ENCODE peak calls at places on chromosomes 1 and 21, in ten cellular contexts. Z is HCEC 1CT; K is NCI-H2081 treated with DMSO at 0.1 percent for 48 hours; D is PC-9; M is stimulated activated CD4-positive, alpha-beta T cell treated with anti-CD3 and anti-CD28 coated beads, Interleukin-1b, Interleukin-23, amount 100 ng/mL, for 4 hours; A is pulmonary artery endothelial cell; S is hepatic stellate cell; B is GM04503; T is fibroblast of lung; Y is A172. I is an unnamed sample.

GRCh38 chr1:65065535-65066378 is 82.2 kb upstream of the AK4 start:
- DNase-seq in Z (no peak), K (no peak), D (peak), M (no peak), A (no peak), S (peak), B (no peak), T (no peak), Y (no peak), I (no peak)

GRCh38 chr1:237261198-237261597 is 219.2 kb downstream of the RYR2 start:
- DNase-seq in Z (no peak), K (no peak), D (no peak), M (no peak), A (no peak), S (no peak), B (no peak), T (no peak), Y (no peak), I (no peak)

GRCh38 chr1:54268714-54269297 is 68.8 kb downstream of the MRPL37 start:
- DNase-seq in Z (no peak), K (no peak), D (no peak), M (no peak), A (no peak), S (no peak), B (no peak), T (no peak), Y (no peak), I (no peak)

GRCh38 chr1:101451888-101452287 is 215.1 kb downstream of the S1PR1 start:
- DNase-seq in Z (no peak), K (no peak), D (no peak), M (no peak), A (no peak), S (no peak), B (no peak), T (no peak), Y (no peak), I (no peak)

GRCh38 chr1:119840745-119841144 is 29.5 kb upstream of the REG4 start:
- DNase-seq in Z (no peak), K (no peak), D (no peak), M (no peak), A (no peak), S (no peak), B (no peak), T (no peak), Y (no peak), I (no peak)

GRCh38 chr1:3890389-3891328 is 9.4 kb downstream of the C1orf174 start:
- DNase-seq in Z (no peak), K (no peak), D (no peak), M (no peak), A (no peak), S (no peak), B (no peak), T (no peak), Y (no peak), I (no peak)

GRCh38 chr21:39175154-39175553 is 8.1 kb downstream of the PSMG1 start:
- DNase-seq in Z (peak), K (no peak), D (no peak), M (no peak), A (no peak), S (no peak), B (no peak), T (peak), Y (no peak), I (no peak)

GRCh38 chr1:169483500-169483966 is 2.2 kb downstream of the SLC19A2 start:
- DNase-seq in Z (peak), K (no peak), D (no peak), M (no peak), A (no peak), S (no peak), B (no peak), T (peak), Y (no peak), I (no peak)

GRCh38 chr21:33551664-33552063 is 8.8 kb downstream of the SON start:
- DNase-seq in Z (no peak), K (no peak), D (no peak), M (no peak), A (no peak), S (no peak), B (no peak), T (no peak), Y (no peak), I (no peak)

GRCh38 chr1:233625087-233625486 is 11.2 kb downstream of the KCNK1 start:
- DNase-seq in Z (no peak), K (no peak), D (no peak), M (no peak), A (no peak), S (no peak), B (no peak), T (no peak), Y (no peak), I (no peak)

GRCh38 chr1:234776875-234777849 is 167.2 kb upstream of the IRF2BP2 start:
- DNase-seq in Z (no peak), K (no peak), D (no peak), M (no peak), A (no peak), S (peak), B (no peak), T (no peak), Y (no peak), I (no peak)

GRCh38 chr1:3529099-3529729 is 74.7 kb downstream of the ARHGEF16 start:
- DNase-seq in Z (no peak), K (no peak), D (no peak), M (no peak), A (no peak), S (no peak), B (no peak), T (no peak), Y (no peak), I (no peak)

GRCh38 chr1:214004014-214004413 is 16.2 kb downstream of the PROX1 start:
- DNase-seq in Z (no peak), K (no peak), D (no peak), M (no peak), A (no peak), S (no peak), B (no peak), T (no peak), Y (no peak), I (no peak)

GRCh38 chr1:13451399-13451965 is 41.2 kb downstream of the PRAMEF20 start:
- DNase-seq in Z (no peak), K (no peak), D (no peak), M (no peak), A (no peak), S (no peak), B (no peak), T (no peak), Y (no peak), I (no peak)

GRCh38 chr1:96418969-96419368 is 302.6 kb upstream of the PTBP2 start:
- DNase-seq in Z (peak), K (no peak), D (no peak), M (no peak), A (no peak), S (no peak), B (no peak), T (peak), Y (no peak), I (no peak)

GRCh38 chr1:101781437-101781836 is 215.3 kb downstream of the OLFM3 start:
- DNase-seq in Z (peak), K (peak), D (peak), M (no peak), A (no peak), S (no peak), B (no peak), T (peak), Y (no peak), I (no peak)

GRCh38 chr1:54052470-54052933 is 502 bp downstream of the TMEM59 start:
- DNase-seq in Z (peak), K (no peak), D (peak), M (no peak), A (no peak), S (peak), B (peak), T (peak), Y (peak), I (peak)

GRCh38 chr1:19814244-19814661 is 830 bp downstream of the RNF186 start:
- DNase-seq in Z (no peak), K (no peak), D (no peak), M (no peak), A (no peak), S (no peak), B (no peak), T (no peak), Y (no peak), I (no peak)

GRCh38 chr21:45330075-45330781 is 42.5 kb upstream of the POFUT2 start:
- DNase-seq in Z (peak), K (no peak), D (peak), M (no peak), A (no peak), S (peak), B (peak), T (peak), Y (peak), I (peak)

GRCh38 chr1:168243200-168243599 is 17.4 kb downstream of the SFT2D2 start:
- DNase-seq in Z (no peak), K (no peak), D (no peak), M (no peak), A (no peak), S (no peak), B (no peak), T (peak), Y (no peak), I (no peak)

GRCh38 chr1:172801923-172802322 is 143.0 kb downstream of the FASLG start:
- DNase-seq in Z (no peak), K (no peak), D (no peak), M (no peak), A (no peak), S (no peak), B (no peak), T (no peak), Y (no peak), I (no peak)

GRCh38 chr21:44534688-44535087 is 5.3 kb downstream of the KRTAP10-1 start:
- DNase-seq in Z (no peak), K (no peak), D (no peak), M (no peak), A (no peak), S (no peak), B (no peak), T (no peak), Y (no peak), I (no peak)

GRCh38 chr1:1554926-1555915 is 14.8 kb upstream of the TMEM240 start:
- DNase-seq in Z (peak), K (no peak), D (no peak), M (no peak), A (no peak), S (peak), B (no peak), T (peak), Y (peak), I (peak)

GRCh38 chr1:77961392-77961791 is 17.5 kb downstream of the FUBP1 start:
- DNase-seq in Z (no peak), K (no peak), D (no peak), M (no peak), A (no peak), S (no peak), B (no peak), T (no peak), Y (no peak), I (no peak)

GRCh38 chr1:101438359-101438758 is 201.5 kb downstream of the S1PR1 start:
- DNase-seq in Z (no peak), K (no peak), D (no peak), M (no peak), A (peak), S (no peak), B (no peak), T (no peak), Y (no peak), I (no peak)

GRCh38 chr1:17027900-17028299 is 16.2 kb upstream of the ATP13A2 start:
- DNase-seq in Z (no peak), K (no peak), D (no peak), M (no peak), A (no peak), S (no peak), B (no peak), T (no peak), Y (no peak), I (no peak)

GRCh38 chr1:11924334-11925195 is 1.7 kb downstream of the KIAA2013 start:
- DNase-seq in Z (no peak), K (no peak), D (no peak), M (no peak), A (no peak), S (no peak), B (no peak), T (no peak), Y (no peak), I (no peak)

GRCh38 chr1:173717238-173717637 is 2.5 kb downstream of the KLHL20 start:
- DNase-seq in Z (no peak), K (no peak), D (no peak), M (no peak), A (no peak), S (no peak), B (no peak), T (no peak), Y (no peak), I (peak)

GRCh38 chr1:23558140-23558871 is 995 bp downstream of the ID3 start:
- DNase-seq in Z (peak), K (peak), D (peak), M (no peak), A (no peak), S (no peak), B (no peak), T (no peak), Y (peak), I (peak)

GRCh38 chr1:9942399-9942938 is 722 bp downstream of the LZIC start:
- DNase-seq in Z (peak), K (peak), D (no peak), M (no peak), A (peak), S (peak), B (peak), T (peak), Y (peak), I (peak)

GRCh38 chr1:197590687-197591086 is 184.6 kb downstream of the DENND1B start:
- DNase-seq in Z (no peak), K (no peak), D (no peak), M (no peak), A (no peak), S (no peak), B (no peak), T (no peak), Y (no peak), I (no peak)

I was measured in kidney glomerular epithelial cell.